ENCODE peak calls at places on chromosome 13, in four cellular contexts. S is body of pancreas, L is esophagus squamous epithelium, H is heart left ventricle. M is an unnamed sample. For H3K4me1 and H3K27me3, the result is how much of the 10 kb centered on the place peaks cover.

GRCh38 chr13:101915755-101916107 is 463.3 kb downstream of the ITGBL1 start:
- DNase-seq in S (no peak), L (no peak), H (no peak), M (no peak)

GRCh38 chr13:41554180-41554579 is 96.8 kb downstream of the RGCC start:
- DNase-seq in S (no peak), L (no peak), H (no peak), M (no peak)

GRCh38 chr13:34416833-34417425 is 525.1 kb upstream of the NBEA start:
- DNase-seq in S (no peak), L (no peak), H (peak), M (no peak)

GRCh38 chr13:28045861-28046260 is 54.5 kb downstream of the FLT3 start:
- DNase-seq in S (no peak), L (no peak), H (no peak), M (no peak)

GRCh38 chr13:43878897-43879322 is 630 bp downstream of the CCDC122 start:
- DNase-seq in S (peak), L (peak), H (peak), M (peak)

GRCh38 chr13:80160110-80160509 is 180.8 kb downstream of the SPRY2 start:
- DNase-seq in S (no peak), L (no peak), H (no peak), M (no peak)

GRCh38 chr13:33690321-33690720 is 127.6 kb upstream of the RFC3 start:
- DNase-seq in S (no peak), L (no peak), H (no peak), M (no peak)

GRCh38 chr13:73940098-73940497 is 194.1 kb downstream of the KLF12 start:
- DNase-seq in S (no peak), L (no peak), H (no peak), M (no peak)

GRCh38 chr13:73365240-73365639 is 306.4 kb downstream of the KLF5 start:
- DNase-seq in S (no peak), L (no peak), H (no peak), M (no peak)

GRCh38 chr13:33015791-33016323 is 366 bp upstream of the KL start:
- DNase-seq in S (no peak), L (no peak), H (peak), M (peak)

GRCh38 chr13:81726037-81726726 is 1385.3 kb upstream of the SPRY2 start:
- DNase-seq in S (no peak), L (no peak), H (no peak), M (no peak)

GRCh38 chr13:38430761-38431160 is 81.1 kb downstream of the UFM1 start:
- DNase-seq in S (no peak), L (no peak), H (no peak), M (no peak)

GRCh38 chr13:19982447-19983043 is 24.0 kb downstream of the ZMYM2 start:
- DNase-seq in S (no peak), L (no peak), H (no peak), M (no peak)

GRCh38 chr13:35771898-35772297 is 295.4 kb upstream of the MAB21L1 start:
- DNase-seq in S (no peak), L (no peak), H (no peak), M (no peak)

GRCh38 chr13:37348916-37349653 is 243.6 kb upstream of the CSNK1A1L start:
- DNase-seq in S (no peak), L (no peak), H (no peak), M (no peak)

GRCh38 chr13:19634129-19634740 is 776 bp downstream of the MPHOSPH8 start:
- DNase-seq in S (no peak), L (no peak), H (no peak), M (peak)

GRCh38 chr13:31043891-31044657 is 111.6 kb downstream of the TEX26 start:
- DNase-seq in S (peak), L (peak), H (peak), M (peak)

GRCh38 chr13:43676320-43676719 is 110.5 kb downstream of the ENOX1 start:
- DNase-seq in S (no peak), L (no peak), H (no peak), M (no peak)

GRCh38 chr13:31301119-31301518 is 101.3 kb downstream of the B3GLCT start:
- DNase-seq in S (no peak), L (no peak), H (no peak), M (no peak)

DNA sequence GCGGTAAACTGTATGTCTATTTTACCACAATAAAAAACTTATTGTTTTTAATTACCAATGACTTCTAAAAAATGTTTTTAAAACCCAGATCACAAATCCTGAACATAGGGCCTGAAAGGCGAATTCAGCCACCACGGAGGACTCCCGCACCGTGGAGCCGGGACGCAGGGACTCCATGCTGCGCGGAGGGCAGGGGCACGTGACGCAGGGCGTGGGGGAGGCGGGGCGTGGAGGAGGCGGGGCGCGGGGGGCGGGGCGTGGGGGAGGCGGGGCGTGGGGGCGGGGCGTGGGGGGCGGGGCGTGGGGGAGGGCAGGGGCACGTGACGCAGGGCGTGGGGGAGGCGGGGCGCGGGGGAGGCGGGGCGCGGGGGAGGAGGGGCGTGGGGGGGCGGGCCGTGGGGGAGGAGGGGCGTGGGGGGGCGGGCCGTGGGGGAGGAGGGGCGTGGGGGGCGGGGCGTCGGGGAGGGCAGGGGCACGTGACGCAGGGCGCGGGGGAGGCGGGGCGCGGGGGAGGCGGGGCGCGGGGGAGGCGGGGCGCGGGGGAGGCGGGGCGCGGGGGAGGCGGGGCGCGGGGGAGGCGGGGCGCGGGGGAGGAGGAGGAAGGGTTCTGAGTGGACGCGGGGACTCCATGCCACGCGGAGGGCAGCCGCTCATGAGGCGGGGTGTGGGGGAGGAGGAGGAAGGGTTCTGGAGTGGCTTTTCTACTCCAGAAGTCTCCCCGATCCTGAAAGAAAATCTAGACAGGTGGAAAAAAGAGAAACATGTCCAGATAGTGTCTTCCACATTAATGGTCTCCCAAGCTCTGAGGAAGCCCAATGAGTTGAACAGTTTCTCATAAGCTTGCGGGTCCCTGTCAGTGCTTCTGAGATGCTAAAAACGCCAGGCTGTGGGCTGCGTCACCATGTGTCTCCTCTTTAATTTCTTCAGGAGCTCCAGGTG is 4.4 kb upstream of the PROZ start:
- DNase-seq in S (peak), L (peak), H (peak), M (peak)
- TF ChIP-seq POLR2A in S (peak), L (no peak), H (no peak), M (no peak)

GRCh38 chr13:98511435-98511834 is 65.5 kb downstream of the STK24 start:
- DNase-seq in S (no peak), L (no peak), H (no peak), M (no peak)

GRCh38 chr13:98513837-98514236 is 63.1 kb downstream of the STK24 start:
- DNase-seq in S (no peak), L (no peak), H (no peak), M (no peak)

GRCh38 chr13:98512774-98513327 is 64.1 kb downstream of the STK24 start:
- DNase-seq in S (no peak), L (no peak), H (no peak), M (no peak)

GRCh38 chr13:98515804-98516465 is 61.0 kb downstream of the STK24 start:
- DNase-seq in S (no peak), L (no peak), H (no peak), M (no peak)

GRCh38 chr13:98514268-98514667 is 62.6 kb downstream of the STK24 start:
- DNase-seq in S (no peak), L (no peak), H (no peak), M (no peak)
- H3K4me1 ChIP-seq in S (under half), L (half or more), H (half or more), M (under half)

GRCh38 chr13:112029143-112029542 is 37.8 kb upstream of the SOX1 start:
- DNase-seq in S (no peak), L (no peak), H (no peak), M (no peak)
- H3K27me3 ChIP-seq in S (under half), L (under half), H (under half), M (under half)

GRCh38 chr13:110705826-110706569 is at the start of gene CARS2:
- DNase-seq in S (peak), L (peak), H (peak), M (peak)
- TF ChIP-seq POLR2A in S (peak), L (no peak), H (no peak), M (no peak)

GRCh38 chr13:51432576-51432975 is 20.3 kb downstream of the INTS6 start:
- DNase-seq in S (no peak), L (no peak), H (no peak), M (no peak)

GRCh38 chr13:51425410-51426042 is 27.3 kb downstream of the INTS6 start:
- DNase-seq in S (no peak), L (no peak), H (no peak), M (no peak)

GRCh38 chr13:51422484-51422883 is 30.4 kb downstream of the INTS6 start:
- DNase-seq in S (no peak), L (no peak), H (no peak), M (no peak)

GRCh38 chr13:51423766-51424165 is 29.1 kb downstream of the INTS6 start:
- DNase-seq in S (no peak), L (no peak), H (no peak), M (no peak)

DNA sequence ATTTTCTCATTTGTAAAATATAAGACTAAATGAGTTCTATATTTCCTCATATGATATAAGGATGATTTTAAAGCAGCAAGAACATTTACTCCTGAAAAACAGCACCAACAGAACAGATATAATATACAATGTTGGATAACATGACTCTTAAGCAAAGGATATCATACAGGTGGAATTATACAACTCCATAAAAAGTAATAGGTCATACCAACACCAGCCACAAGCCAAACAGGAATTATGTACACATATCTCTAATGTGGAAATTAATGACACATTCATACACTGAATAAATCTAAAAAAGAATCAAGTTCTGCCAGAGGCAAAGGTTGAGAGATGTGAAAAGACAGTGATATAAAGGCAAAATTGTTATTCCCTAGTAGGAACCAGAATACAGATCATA is 25.9 kb downstream of the INTS6 start:
- DNase-seq in S (no peak), L (no peak), H (no peak), M (no peak)
- H3K4me1 ChIP-seq in S (half or more), L (under half), H (under half), M (under half)

GRCh38 chr13:111999352-111999751 is 67.6 kb upstream of the SOX1 start:
- DNase-seq in S (no peak), L (no peak), H (no peak), M (no peak)
- H3K27me3 ChIP-seq in S (under half), L (under half), H (under half), M (under half)

GRCh38 chr13:93224545-93224944 is 2.1 kb upstream of the GPC6 start:
- DNase-seq in S (no peak), L (no peak), H (no peak), M (no peak)

GRCh38 chr13:93227280-93227905 is 786 bp downstream of the GPC6 start:
- DNase-seq in S (no peak), L (no peak), H (no peak), M (no peak)

GRCh38 chr13:93226623-93227279 is at the start of gene GPC6:
- DNase-seq in S (no peak), L (no peak), H (no peak), M (no peak)

GRCh38 chr13:93225610-93226009 is 997 bp upstream of the GPC6 start:
- DNase-seq in S (no peak), L (no peak), H (no peak), M (no peak)

DNA sequence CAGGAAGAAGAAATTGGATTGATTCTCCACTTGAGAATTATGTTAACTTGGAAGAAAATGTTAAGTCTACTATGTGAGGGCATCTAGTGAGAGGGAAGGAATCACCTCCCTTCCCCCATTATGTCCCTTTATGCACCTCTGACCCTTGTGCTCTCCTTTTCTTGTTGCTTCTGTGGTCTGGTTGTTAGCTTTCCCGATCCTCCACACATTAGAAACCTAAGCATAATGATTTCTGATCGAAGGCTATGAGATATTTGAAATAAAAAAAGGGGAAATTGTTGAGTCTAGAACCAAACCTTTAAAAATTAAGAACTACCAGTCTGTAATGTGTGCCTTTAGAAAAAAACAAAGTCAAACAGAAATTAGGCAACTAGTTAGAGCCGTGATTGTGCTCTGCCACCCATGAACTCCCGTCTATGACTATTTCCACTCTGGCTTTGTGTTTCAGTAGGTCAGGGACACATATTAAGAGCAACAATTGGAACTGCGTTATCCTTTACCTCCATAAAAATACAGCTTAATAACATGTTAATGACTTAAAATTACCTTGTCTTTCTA is 463 bp upstream of the GPC6 start:
- DNase-seq in S (no peak), L (no peak), H (no peak), M (no peak)
- TF ChIP-seq POLR2A in S (no peak), L (no peak), H (no peak), M (no peak)

DNA sequence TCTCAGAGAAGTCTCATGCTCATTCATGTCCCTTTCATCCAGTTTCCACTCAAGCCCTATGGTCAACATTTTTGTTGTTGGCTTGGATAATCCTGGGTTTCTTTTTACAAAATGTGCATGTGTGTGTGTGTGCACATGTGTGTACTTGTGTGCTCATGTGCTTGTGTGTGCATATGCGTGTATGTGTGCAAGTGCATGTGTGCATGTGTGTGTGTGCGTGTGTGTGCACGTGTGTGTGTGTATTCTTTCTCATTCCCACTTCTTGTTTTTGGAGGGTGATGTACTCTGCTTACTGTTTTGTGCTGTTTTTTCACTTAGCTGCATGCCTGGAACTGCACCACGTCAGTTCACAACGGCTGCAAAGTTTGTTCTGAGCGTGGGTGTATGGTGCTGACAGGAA is 60.6 kb downstream of the SOX1 start:
- DNase-seq in S (no peak), L (no peak), H (no peak), M (no peak)
- H3K4me1 ChIP-seq in S (under half), L (under half), H (under half), M (under half)